ENCODE peak calls at places on chromosomes 1 and 21, in ten cellular contexts. J is HCT116; L is Calu3; W is fibroblast of pulmonary artery; G is progenitor cell of endocrine pancreas; H is CD8-positive, alpha-beta T cell; S is BJ; M is NB4; B is WTC11; P is lower lobe of right lung. Q is an unnamed sample.
A peak's percentile ranks its signal among the peaks of the same experiment; 100 is the strongest.

GRCh38 chr1:83960669-83961277 is 38.2 kb downstream of the TTLL7 start:
- DNase-seq in W (peak; percentile 33), J (no peak), B (no peak), P (no peak), G (no peak), L (no peak), M (no peak), H (no peak), S (no peak), Q (no peak)

GRCh38 chr1:78673120-78673519 is 23.5 kb downstream of the IFI44 start:
- DNase-seq in G (no peak), P (no peak), M (peak; percentile 18), J (no peak), W (no peak), S (no peak), B (peak; percentile 62), L (no peak), H (no peak), Q (no peak)

GRCh38 chr1:243263824-243264223 is 8.0 kb downstream of the SDCCAG8 start:
- DNase-seq in S (no peak), W (no peak), B (no peak), H (no peak), P (no peak), L (no peak), J (no peak), G (no peak), M (no peak), Q (no peak)

GRCh38 chr1:19009126-19009881 is 52.8 kb upstream of the IFFO2 start:
- DNase-seq in H (peak; percentile 41), L (no peak), W (no peak), G (no peak), B (no peak), S (no peak), P (no peak), M (no peak), J (no peak), Q (no peak)

GRCh38 chr1:106526650-106527049 is 529.8 kb upstream of the PRMT6 start:
- DNase-seq in P (no peak), G (no peak), S (peak; percentile 68), W (peak; percentile 52), L (no peak), H (no peak), M (no peak), J (no peak), B (no peak), Q (no peak)

GRCh38 chr1:162753998-162754585 is 36.4 kb upstream of the HSD17B7 start:
- DNase-seq in W (no peak), L (no peak), P (no peak), G (no peak), H (no peak), B (no peak), M (peak; percentile 42), S (no peak), J (no peak), Q (no peak)

GRCh38 chr1:27099154-27099903 is 55.6 kb downstream of the SLC9A1 start:
- DNase-seq in G (no peak), L (no peak), P (peak; percentile 86), S (peak; percentile 47), M (peak; percentile 90), H (no peak), J (no peak), W (peak; percentile 83), B (no peak), Q (peak; percentile 28)

GRCh38 chr21:21807598-21807903 is 809.3 kb downstream of the NCAM2 start:
- DNase-seq in B (no peak), J (no peak), S (no peak), G (no peak), L (no peak), W (no peak), P (no peak), M (no peak), H (no peak), Q (no peak)

GRCh38 chr1:77037990-77038389 is 170.7 kb downstream of the ST6GALNAC5 start:
- DNase-seq in S (no peak), P (no peak), B (no peak), H (no peak), J (no peak), W (no peak), M (no peak), L (no peak), G (no peak), Q (no peak)

GRCh38 chr1:92065042-92065441 is 10.2 kb downstream of the SETSIP start:
- DNase-seq in H (no peak), M (peak; percentile 31), S (no peak), B (no peak), P (no peak), W (no peak), G (no peak), J (no peak), L (no peak), Q (no peak)

GRCh38 chr1:173005196-173005864 is 45.4 kb downstream of the TNFSF18 start:
- DNase-seq in P (no peak), L (no peak), G (no peak), S (no peak), M (no peak), B (no peak), W (peak; percentile 20), H (no peak), J (no peak), Q (no peak)
- TF ChIP-seq CTCF in P (no peak), L (no peak), G (no peak), S (peak; percentile 30), M (no peak), B (no peak), W (peak; percentile 28), H (no peak), J (peak; percentile 29), Q (no peak)

GRCh38 chr1:24952413-24952841 is 22.4 kb upstream of the RUNX3 start:
- DNase-seq in H (no peak), J (no peak), M (peak; percentile 51), B (no peak), W (no peak), L (no peak), S (no peak), G (no peak), P (no peak), Q (no peak)
- TF ChIP-seq CTCF in H (no peak), J (no peak), M (no peak), B (no peak), W (no peak), L (no peak), S (no peak), G (no peak), P (no peak), Q (no peak)

GRCh38 chr1:75618382-75618781 is 7.5 kb upstream of the SLC44A5 start:
- DNase-seq in H (no peak), J (no peak), P (no peak), B (no peak), G (no peak), M (no peak), W (no peak), S (no peak), L (no peak), Q (no peak)

GRCh38 chr1:75616436-75617433 is 5.8 kb upstream of the SLC44A5 start:
- DNase-seq in M (no peak), W (peak; percentile 60), J (no peak), S (no peak), H (no peak), L (no peak), B (peak; percentile 55), G (peak; percentile 11), P (no peak), Q (peak; percentile 5)

GRCh38 chr1:75611014-75611413 is at the start of gene SLC44A5:
- DNase-seq in B (no peak), J (no peak), W (no peak), S (no peak), H (no peak), G (no peak), P (no peak), M (no peak), L (no peak), Q (no peak)

GRCh38 chr1:75615664-75616435 is 4.9 kb upstream of the SLC44A5 start:
- DNase-seq in J (no peak), P (peak; percentile 47), L (peak; percentile 27), H (no peak), W (peak; percentile 39), B (peak; percentile 47), G (peak; percentile 49), S (no peak), M (no peak), Q (peak; percentile 52)

DNA sequence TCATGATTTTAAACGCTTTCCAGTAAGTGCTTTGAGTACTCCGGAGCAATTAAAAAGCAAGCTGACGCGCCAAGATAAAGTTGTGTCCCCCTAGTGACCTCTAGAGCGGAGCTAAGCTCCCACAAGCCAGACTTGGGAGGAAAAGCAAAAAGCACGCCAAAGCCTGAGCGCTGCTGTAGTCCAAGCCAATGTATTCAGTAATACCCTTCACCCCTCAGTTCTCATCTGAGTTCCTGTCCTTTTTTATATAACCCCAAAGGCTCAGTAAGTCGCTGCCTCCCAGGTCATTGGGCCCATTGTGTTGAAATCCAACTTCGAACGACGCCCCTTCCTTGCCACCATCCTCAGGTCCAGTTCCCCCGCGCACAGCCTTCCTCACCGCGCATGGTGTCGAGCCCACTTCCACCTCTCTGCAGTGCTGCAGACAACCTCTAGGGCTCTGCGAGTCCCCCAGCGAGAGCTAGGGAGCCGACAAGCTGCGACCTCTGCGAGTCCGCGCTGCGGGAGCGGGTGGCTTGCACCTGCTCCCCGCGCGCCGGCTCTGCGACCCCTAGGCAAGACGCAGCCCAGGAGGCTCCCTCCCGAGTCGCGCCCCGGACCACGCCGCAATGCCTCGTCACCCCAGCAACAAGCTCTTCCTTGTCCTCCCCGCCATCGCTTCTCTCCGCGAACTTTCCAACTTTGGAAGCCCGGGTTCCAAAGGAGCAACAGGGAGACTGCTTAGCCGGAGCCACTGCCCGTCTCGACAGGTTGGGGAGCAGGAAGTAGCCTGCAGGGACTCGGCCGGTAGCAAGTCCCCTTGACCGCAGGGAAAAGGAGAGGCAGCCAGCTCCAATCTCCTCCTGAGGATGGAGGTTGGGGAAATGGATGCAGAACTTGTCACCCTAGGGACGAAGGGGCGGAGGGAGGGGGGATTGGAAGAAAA is 3.8 kb upstream of the SLC44A5 start:
- DNase-seq in G (peak; percentile 73), B (peak; percentile 82), S (no peak), H (no peak), M (no peak), J (peak; percentile 19), P (peak; percentile 47), L (peak; percentile 74), W (peak; percentile 37), Q (peak; percentile 68)
- TF ChIP-seq CTCF in G (peak; percentile 68), B (peak; percentile 50), S (peak; percentile 55), H (peak; percentile 27), M (no peak), J (peak; percentile 60), P (peak; percentile 37), L (peak; percentile 75), W (peak; percentile 49), Q (peak; percentile 73)

DNA sequence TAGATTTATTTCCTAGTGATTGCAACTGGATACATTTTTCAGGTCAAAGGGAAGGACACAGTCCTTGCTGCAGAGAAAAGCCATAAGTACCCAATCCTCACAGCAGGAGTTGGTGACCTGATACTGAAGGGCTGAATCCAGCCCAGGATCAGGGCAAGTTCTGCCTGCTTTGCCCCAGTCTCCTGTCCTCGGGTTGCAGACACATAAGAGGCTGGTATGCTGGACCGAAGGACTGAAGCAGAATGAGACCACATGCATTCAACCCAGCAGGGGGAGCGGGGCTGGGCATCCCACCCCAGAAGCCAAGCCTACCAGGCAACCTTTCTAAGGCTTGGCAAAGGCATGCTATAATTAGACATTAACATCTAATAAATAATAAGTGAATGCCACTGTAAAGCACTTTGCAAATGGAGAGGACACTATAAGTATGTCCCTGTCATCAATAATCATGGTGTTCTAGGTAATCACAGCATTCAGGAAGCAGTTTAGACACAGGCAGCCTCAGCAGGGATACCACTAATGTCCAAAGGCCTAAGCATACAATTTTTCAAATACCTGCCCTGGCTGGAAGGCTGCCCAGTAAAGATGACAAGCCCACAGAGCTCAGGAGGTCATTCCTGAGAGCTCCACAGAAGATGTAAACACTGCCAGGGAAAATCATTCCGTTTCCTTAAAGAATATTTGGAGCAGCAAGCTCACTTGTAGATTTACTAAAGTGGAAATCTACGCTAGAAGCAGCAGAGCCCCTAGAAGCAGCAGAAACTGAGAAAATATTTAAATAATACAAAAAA is 47.6 kb downstream of the KRTAP19-8 start:
- DNase-seq in H (no peak), S (no peak), M (no peak), G (no peak), L (no peak), B (peak; percentile 10), J (no peak), W (no peak), P (no peak), Q (no peak)
- TF ChIP-seq CTCF in H (no peak), S (no peak), M (no peak), G (no peak), L (no peak), B (no peak), J (no peak), W (no peak), P (no peak), Q (no peak)

Q was measured in neural crest cell.